ENCODE peak calls at places on chromosome 10, in seven cellular contexts. One of them, this sample, is unnamed.

GRCh38 chr10:20202337-20202736 is 386.1 kb downstream of the PLXDC2 start:
- DNase-seq in A549: no peak
- DNase-seq in MCF 10A: peak
- DNase-seq in glutamatergic neuron: no peak
- DNase-seq in tibial artery: no peak
- DNase-seq in activated B cell treated with CpG ODN at 0.5 μM for 24 hours: no peak
- DNase-seq in heart right ventricle: no peak
- DNase-seq in this sample: no peak

GRCh38 chr10:79562135-79562756 is 2.0 kb upstream of the SFTPA2 start:
- DNase-seq in A549: peak
- DNase-seq in MCF 10A: peak
- DNase-seq in glutamatergic neuron: peak
- DNase-seq in tibial artery: no peak
- DNase-seq in activated B cell treated with CpG ODN at 0.5 μM for 24 hours: no peak
- DNase-seq in heart right ventricle: peak
- DNase-seq in this sample: peak

GRCh38 chr10:58842860-58843376 is 330.2 kb downstream of the BICC1 start:
- DNase-seq in A549: no peak
- DNase-seq in MCF 10A: no peak
- DNase-seq in glutamatergic neuron: no peak
- DNase-seq in tibial artery: no peak
- DNase-seq in activated B cell treated with CpG ODN at 0.5 μM for 24 hours: no peak
- DNase-seq in heart right ventricle: no peak
- DNase-seq in this sample: no peak

GRCh38 chr10:62658516-62658915 is 146.0 kb upstream of the ADO start:
- DNase-seq in A549: no peak
- DNase-seq in MCF 10A: no peak
- DNase-seq in glutamatergic neuron: no peak
- DNase-seq in tibial artery: no peak
- DNase-seq in activated B cell treated with CpG ODN at 0.5 μM for 24 hours: no peak
- DNase-seq in heart right ventricle: peak
- DNase-seq in this sample: no peak

GRCh38 chr10:113053091-113053490 is 103.0 kb downstream of the TCF7L2 start:
- DNase-seq in A549: no peak
- DNase-seq in MCF 10A: no peak
- DNase-seq in glutamatergic neuron: no peak
- DNase-seq in tibial artery: peak
- DNase-seq in activated B cell treated with CpG ODN at 0.5 μM for 24 hours: no peak
- DNase-seq in heart right ventricle: no peak
- DNase-seq in this sample: no peak

GRCh38 chr10:15419279-15419874 is 48.3 kb upstream of the FAM171A1 start:
- DNase-seq in A549: no peak
- DNase-seq in MCF 10A: peak
- DNase-seq in glutamatergic neuron: peak
- DNase-seq in tibial artery: no peak
- DNase-seq in activated B cell treated with CpG ODN at 0.5 μM for 24 hours: no peak
- DNase-seq in heart right ventricle: peak
- DNase-seq in this sample: no peak

GRCh38 chr10:116098411-116099019 is 174.5 kb downstream of the GFRA1 start:
- DNase-seq in A549: no peak
- DNase-seq in MCF 10A: no peak
- DNase-seq in glutamatergic neuron: peak
- DNase-seq in tibial artery: peak
- DNase-seq in activated B cell treated with CpG ODN at 0.5 μM for 24 hours: no peak
- DNase-seq in heart right ventricle: no peak
- DNase-seq in this sample: no peak

GRCh38 chr10:6171891-6172354 is 30.8 kb upstream of the PFKFB3 start:
- DNase-seq in A549: no peak
- DNase-seq in MCF 10A: no peak
- DNase-seq in glutamatergic neuron: no peak
- DNase-seq in tibial artery: peak
- DNase-seq in activated B cell treated with CpG ODN at 0.5 μM for 24 hours: no peak
- DNase-seq in heart right ventricle: peak
- DNase-seq in this sample: no peak

GRCh38 chr10:123633106-123633505 is 33.0 kb upstream of the GPR26 start:
- DNase-seq in A549: no peak
- DNase-seq in MCF 10A: no peak
- DNase-seq in glutamatergic neuron: no peak
- DNase-seq in tibial artery: no peak
- DNase-seq in activated B cell treated with CpG ODN at 0.5 μM for 24 hours: no peak
- DNase-seq in heart right ventricle: no peak
- DNase-seq in this sample: no peak

GRCh38 chr10:114525368-114525949 is 121.2 kb upstream of the AFAP1L2 start:
- DNase-seq in A549: no peak
- DNase-seq in MCF 10A: peak
- DNase-seq in glutamatergic neuron: no peak
- DNase-seq in tibial artery: no peak
- DNase-seq in activated B cell treated with CpG ODN at 0.5 μM for 24 hours: no peak
- DNase-seq in heart right ventricle: no peak
- DNase-seq in this sample: no peak

GRCh38 chr10:123869015-123869414 is 22.6 kb downstream of the CPXM2 start:
- DNase-seq in A549: no peak
- DNase-seq in MCF 10A: no peak
- DNase-seq in glutamatergic neuron: no peak
- DNase-seq in tibial artery: no peak
- DNase-seq in activated B cell treated with CpG ODN at 0.5 μM for 24 hours: no peak
- DNase-seq in heart right ventricle: no peak
- DNase-seq in this sample: no peak

GRCh38 chr10:79360499-79361342 is 13.5 kb downstream of the PPIF start:
- DNase-seq in A549: no peak
- DNase-seq in MCF 10A: no peak
- DNase-seq in glutamatergic neuron: no peak
- DNase-seq in tibial artery: no peak
- DNase-seq in activated B cell treated with CpG ODN at 0.5 μM for 24 hours: no peak
- DNase-seq in heart right ventricle: no peak
- DNase-seq in this sample: peak

GRCh38 chr10:47029181-47029971 is 118.1 kb downstream of the PTPN20 start:
- DNase-seq in A549: no peak
- DNase-seq in MCF 10A: no peak
- DNase-seq in glutamatergic neuron: no peak
- DNase-seq in tibial artery: peak
- DNase-seq in activated B cell treated with CpG ODN at 0.5 μM for 24 hours: peak
- DNase-seq in heart right ventricle: no peak
- DNase-seq in this sample: no peak

GRCh38 chr10:124291009-124291671 is 127.6 kb downstream of the OAT start:
- DNase-seq in A549: no peak
- DNase-seq in MCF 10A: peak
- DNase-seq in glutamatergic neuron: no peak
- DNase-seq in tibial artery: peak
- DNase-seq in activated B cell treated with CpG ODN at 0.5 μM for 24 hours: no peak
- DNase-seq in heart right ventricle: no peak
- DNase-seq in this sample: no peak

GRCh38 chr10:78053201-78053868 is 19.7 kb downstream of the RPS24 start:
- DNase-seq in A549: no peak
- DNase-seq in MCF 10A: no peak
- DNase-seq in glutamatergic neuron: no peak
- DNase-seq in tibial artery: no peak
- DNase-seq in activated B cell treated with CpG ODN at 0.5 μM for 24 hours: no peak
- DNase-seq in heart right ventricle: no peak
- DNase-seq in this sample: no peak

GRCh38 chr10:6083523-6084475 is 5.0 kb upstream of the RBM17 start:
- DNase-seq in A549: no peak
- DNase-seq in MCF 10A: no peak
- DNase-seq in glutamatergic neuron: no peak
- DNase-seq in tibial artery: peak
- DNase-seq in activated B cell treated with CpG ODN at 0.5 μM for 24 hours: no peak
- DNase-seq in heart right ventricle: no peak
- DNase-seq in this sample: no peak

GRCh38 chr10:4512557-4513286 is 313.3 kb upstream of the AKR1E2 start:
- DNase-seq in A549: peak
- DNase-seq in MCF 10A: peak
- DNase-seq in glutamatergic neuron: peak
- DNase-seq in tibial artery: no peak
- DNase-seq in activated B cell treated with CpG ODN at 0.5 μM for 24 hours: no peak
- DNase-seq in heart right ventricle: peak
- DNase-seq in this sample: no peak

DNA sequence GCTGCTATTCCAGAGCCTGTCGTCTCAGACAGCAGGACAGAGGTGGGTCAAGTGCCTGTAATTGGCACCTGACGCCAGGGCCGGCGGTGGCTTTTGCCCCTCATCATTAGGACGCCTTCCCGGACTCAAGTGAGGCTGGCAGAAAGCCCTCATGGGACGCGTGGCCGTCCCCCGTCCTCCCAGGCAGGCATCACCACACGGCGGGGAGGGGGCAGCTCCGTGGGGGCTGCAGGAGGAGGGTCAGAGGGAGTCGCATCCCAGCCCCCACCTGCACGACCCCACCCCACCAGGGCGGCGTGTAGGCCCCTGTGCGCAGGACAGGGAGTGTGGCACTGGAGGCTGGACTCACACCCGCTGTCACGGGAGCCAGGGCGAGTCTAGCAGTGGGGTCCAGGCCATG is 16.3 kb downstream of the CFAP46 start:
- DNase-seq in A549: no peak
- DNase-seq in MCF 10A: no peak
- DNase-seq in glutamatergic neuron: peak
- DNase-seq in tibial artery: no peak
- DNase-seq in activated B cell treated with CpG ODN at 0.5 μM for 24 hours: no peak
- DNase-seq in heart right ventricle: no peak
- DNase-seq in this sample: no peak
- TF ChIP-seq CTCF in A549: no peak
- TF ChIP-seq CTCF in MCF 10A: no peak
- TF ChIP-seq CTCF in glutamatergic neuron: no peak
- TF ChIP-seq CTCF in tibial artery: no peak
- TF ChIP-seq CTCF in activated B cell treated with CpG ODN at 0.5 μM for 24 hours: no peak
- TF ChIP-seq CTCF in heart right ventricle: no peak
- TF ChIP-seq CTCF in this sample: no peak

DNA sequence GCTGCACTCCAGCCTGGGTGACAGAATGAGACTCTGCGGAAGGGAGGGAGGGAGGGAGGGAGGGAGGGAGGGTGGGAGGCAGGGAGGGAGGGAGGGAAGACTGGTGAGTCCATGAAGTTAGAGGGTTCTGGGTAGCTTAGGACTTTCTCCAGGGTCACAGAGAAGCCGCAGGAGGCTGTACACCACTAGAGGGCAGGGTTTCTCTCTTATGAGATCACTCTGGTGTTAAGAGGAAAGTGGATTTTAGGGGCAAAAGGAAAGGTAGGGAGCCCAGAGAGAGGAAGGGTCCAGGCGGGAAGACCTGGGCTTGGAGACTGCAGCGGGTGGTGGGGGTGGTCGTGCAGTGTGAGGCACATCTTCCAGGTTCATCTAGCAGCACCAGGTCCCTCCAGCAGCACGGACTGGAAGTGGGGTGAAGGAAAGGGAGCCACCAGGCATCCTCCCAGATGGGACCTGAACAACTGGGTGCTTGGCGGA is 48.7 kb upstream of the SLC29A3 start:
- DNase-seq in A549: peak
- DNase-seq in MCF 10A: peak
- DNase-seq in glutamatergic neuron: peak
- DNase-seq in tibial artery: no peak
- DNase-seq in activated B cell treated with CpG ODN at 0.5 μM for 24 hours: no peak
- DNase-seq in heart right ventricle: peak
- DNase-seq in this sample: no peak
- TF ChIP-seq CTCF in A549: peak
- TF ChIP-seq CTCF in MCF 10A: peak
- TF ChIP-seq CTCF in glutamatergic neuron: peak
- TF ChIP-seq CTCF in tibial artery: peak
- TF ChIP-seq CTCF in activated B cell treated with CpG ODN at 0.5 μM for 24 hours: no peak
- TF ChIP-seq CTCF in heart right ventricle: peak
- TF ChIP-seq CTCF in this sample: peak

DNA sequence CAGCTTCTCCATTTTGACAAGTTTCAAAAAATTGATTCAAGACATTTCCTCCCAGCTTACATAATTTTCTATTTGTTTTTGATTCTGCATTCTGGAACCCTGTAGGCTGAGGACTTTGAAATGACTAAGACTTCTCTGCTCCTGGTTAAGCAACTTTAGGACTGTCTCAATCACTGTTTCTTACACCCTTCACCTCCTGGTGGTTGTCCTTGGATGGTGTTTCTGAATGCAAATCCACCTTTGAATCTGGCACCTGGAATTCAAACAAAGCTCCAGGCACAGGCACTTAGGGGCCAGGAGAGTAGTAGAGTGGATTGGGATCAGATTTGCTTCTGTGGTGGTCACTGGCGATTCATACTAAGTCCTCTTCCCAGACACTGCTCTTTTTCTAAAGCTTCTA is 595.5 kb downstream of the LRMDA start:
- DNase-seq in A549: no peak
- DNase-seq in MCF 10A: peak
- DNase-seq in glutamatergic neuron: no peak
- DNase-seq in tibial artery: no peak
- DNase-seq in activated B cell treated with CpG ODN at 0.5 μM for 24 hours: no peak
- DNase-seq in heart right ventricle: no peak
- DNase-seq in this sample: no peak
- TF ChIP-seq CTCF in A549: no peak
- TF ChIP-seq CTCF in MCF 10A: no peak
- TF ChIP-seq CTCF in glutamatergic neuron: no peak
- TF ChIP-seq CTCF in tibial artery: no peak
- TF ChIP-seq CTCF in activated B cell treated with CpG ODN at 0.5 μM for 24 hours: no peak
- TF ChIP-seq CTCF in heart right ventricle: no peak
- TF ChIP-seq CTCF in this sample: no peak

GRCh38 chr10:69861251-69862240 is 59.8 kb downstream of the COL13A1 start:
- DNase-seq in A549: peak
- DNase-seq in MCF 10A: peak
- DNase-seq in glutamatergic neuron: no peak
- DNase-seq in tibial artery: no peak
- DNase-seq in activated B cell treated with CpG ODN at 0.5 μM for 24 hours: no peak
- DNase-seq in heart right ventricle: no peak
- DNase-seq in this sample: no peak
- TF ChIP-seq CTCF in A549: peak
- TF ChIP-seq CTCF in MCF 10A: peak
- TF ChIP-seq CTCF in glutamatergic neuron: no peak
- TF ChIP-seq CTCF in tibial artery: peak
- TF ChIP-seq CTCF in activated B cell treated with CpG ODN at 0.5 μM for 24 hours: no peak
- TF ChIP-seq CTCF in heart right ventricle: peak
- TF ChIP-seq CTCF in this sample: no peak